ENCODE peak calls at places on chromosomes 1 and 21, in ten cellular contexts. R, Y, B, T, Q, D, X, P, C and O are unnamed samples.

GRCh38 chr1:10624256-10625050 is 149.7 kb downstream of the PEX14 start:
- DNase-seq in Y (no peak), T (no peak), R (no peak), Q (no peak), X (no peak), B (no peak), D (no peak), C (no peak), P (no peak), O (no peak)

GRCh38 chr1:174836543-174836942 is 163.2 kb upstream of the CACYBP start:
- DNase-seq in D (no peak), T (no peak), C (no peak), P (no peak), R (no peak), B (no peak), Q (no peak), Y (no peak), X (no peak), O (no peak)

GRCh38 chr1:33849206-33849605 is 14.7 kb upstream of the HMGB4 start:
- DNase-seq in P (no peak), Q (no peak), R (no peak), C (no peak), D (no peak), B (no peak), Y (no peak), T (no peak), X (no peak), O (no peak)

GRCh38 chr1:63817152-63817667 is 43.4 kb downstream of the ROR1 start:
- DNase-seq in D (no peak), T (no peak), Q (no peak), P (no peak), B (no peak), R (peak), X (no peak), C (no peak), Y (no peak), O (no peak)

GRCh38 chr1:29638281-29638680 is 402.0 kb downstream of the PTPRU start:
- DNase-seq in C (peak), Y (no peak), T (no peak), Q (no peak), X (no peak), B (no peak), P (no peak), R (no peak), D (no peak), O (no peak)

GRCh38 chr1:24321150-24321549 is 2.0 kb downstream of the GRHL3 start:
- DNase-seq in R (no peak), X (no peak), D (no peak), T (no peak), Y (no peak), P (no peak), B (no peak), C (no peak), Q (no peak), O (no peak)

GRCh38 chr1:53066941-53067738 is 5.1 kb downstream of the PODN start:
- DNase-seq in Q (no peak), Y (no peak), D (no peak), P (no peak), R (no peak), T (no peak), X (no peak), B (no peak), C (no peak), O (no peak)

GRCh38 chr1:209370616-209371015 is 212.9 kb upstream of the CAMK1G start:
- DNase-seq in P (no peak), D (no peak), Y (no peak), T (no peak), X (no peak), B (no peak), Q (no peak), C (no peak), R (no peak), O (no peak)

GRCh38 chr1:54996359-54996868 is 2.3 kb upstream of the BSND start:
- DNase-seq in X (peak), T (no peak), P (peak), Y (peak), D (peak), Q (peak), R (peak), B (peak), C (peak), O (peak)

GRCh38 chr1:67532452-67533216 is 102.4 kb upstream of the SERBP1 start:
- DNase-seq in Q (peak), B (peak), Y (peak), R (peak), P (peak), C (peak), X (peak), D (peak), T (no peak), O (no peak)

GRCh38 chr1:234164098-234164709 is 209.1 kb upstream of the COA6 start:
- DNase-seq in T (no peak), X (no peak), C (no peak), P (no peak), R (no peak), B (no peak), Y (no peak), D (no peak), Q (no peak), O (no peak)

GRCh38 chr1:116708255-116708900 is 40.8 kb upstream of the IGSF3 start:
- DNase-seq in B (no peak), Y (no peak), D (no peak), C (no peak), Q (no peak), X (no peak), T (no peak), P (no peak), R (peak), O (no peak)

GRCh38 chr1:171661076-171661650 is 8.7 kb upstream of the MYOC start:
- DNase-seq in R (no peak), X (no peak), T (no peak), Y (no peak), B (no peak), P (no peak), C (no peak), Q (no peak), D (no peak), O (no peak)

GRCh38 chr1:58765016-58765415 is 18.8 kb downstream of the JUN start:
- DNase-seq in R (no peak), Y (no peak), D (no peak), C (no peak), X (no peak), P (no peak), B (no peak), T (no peak), Q (no peak), O (no peak)

GRCh38 chr1:22139817-22140216 is 3.1 kb downstream of the WNT4 start:
- DNase-seq in B (no peak), T (no peak), R (peak), X (no peak), Q (no peak), Y (no peak), C (no peak), D (no peak), P (no peak), O (no peak)

GRCh38 chr1:14238472-14239059 is 359.9 kb upstream of the KAZN start:
- DNase-seq in Q (no peak), R (peak), C (no peak), B (no peak), P (peak), T (no peak), Y (no peak), D (no peak), X (no peak), O (no peak)

GRCh38 chr1:192367436-192367835 is 50.6 kb downstream of the RGS21 start:
- DNase-seq in D (no peak), X (no peak), C (no peak), R (no peak), T (no peak), Y (no peak), Q (no peak), B (no peak), P (no peak), O (no peak)

GRCh38 chr1:26848947-26849774 is 13.8 kb upstream of the SFN start:
- DNase-seq in B (peak), C (no peak), P (no peak), X (no peak), R (no peak), Y (no peak), D (no peak), Q (no peak), T (no peak), O (no peak)

GRCh38 chr1:85061711-85062424 is 13.6 kb upstream of the MCOLN3 start:
- DNase-seq in P (peak), X (peak), D (peak), R (no peak), B (peak), T (peak), Q (peak), C (peak), Y (no peak), O (peak)

GRCh38 chr21:36456714-36457399 is 23.1 kb downstream of the CLDN14 start:
- DNase-seq in Y (no peak), Q (no peak), B (no peak), X (no peak), P (no peak), D (no peak), R (peak), C (no peak), T (no peak), O (no peak)

GRCh38 chr1:183830389-183830788 is 25.5 kb downstream of the RGL1 start:
- DNase-seq in R (no peak), T (no peak), Q (no peak), Y (no peak), B (no peak), D (no peak), X (no peak), C (no peak), P (no peak), O (no peak)

GRCh38 chr1:16172964-16173446 is 17.1 kb upstream of the EPHA2 start:
- DNase-seq in Q (no peak), C (no peak), Y (peak), X (no peak), P (no peak), D (no peak), B (no peak), T (no peak), R (no peak), O (no peak)

GRCh38 chr1:187051618-187052232 is 223.0 kb downstream of the PLA2G4A start:
- DNase-seq in X (peak), D (no peak), T (no peak), Q (peak), C (peak), R (peak), P (no peak), B (peak), Y (peak), O (peak)

GRCh38 chr1:154443274-154444013 is 38.3 kb downstream of the IL6R start:
- DNase-seq in T (no peak), P (peak), X (no peak), Q (no peak), Y (no peak), D (no peak), B (no peak), C (no peak), R (no peak), O (no peak)

GRCh38 chr1:165161130-165161529 is 195.4 kb downstream of the LMX1A start:
- DNase-seq in Y (no peak), C (no peak), T (no peak), D (no peak), X (no peak), R (no peak), P (no peak), B (no peak), Q (no peak), O (no peak)

GRCh38 chr1:40185951-40186864 is 25.0 kb downstream of the RLF start:
- DNase-seq in D (no peak), Q (peak), Y (no peak), X (no peak), P (no peak), C (peak), R (no peak), B (no peak), T (no peak), O (no peak)

GRCh38 chr1:93576346-93576745 is 105.3 kb downstream of the BCAR3 start:
- DNase-seq in X (no peak), T (no peak), B (no peak), Q (no peak), D (no peak), C (no peak), R (no peak), P (peak), Y (no peak), O (peak)

GRCh38 chr1:108190686-108191416 is 9.3 kb downstream of the SLC25A24 start:
- DNase-seq in R (no peak), D (no peak), P (no peak), X (no peak), Q (no peak), T (no peak), Y (no peak), B (no peak), C (no peak), O (no peak)

GRCh38 chr1:218942421-218942820 is 231.3 kb upstream of the LYPLAL1 start:
- DNase-seq in Y (no peak), X (peak), R (no peak), T (no peak), C (no peak), Q (no peak), P (peak), B (no peak), D (no peak), O (no peak)

GRCh38 chr1:201718346-201719202 is 110.4 kb upstream of the IPO9 start:
- DNase-seq in Y (no peak), C (no peak), B (no peak), P (no peak), Q (no peak), T (no peak), D (no peak), R (no peak), X (no peak), O (no peak)

GRCh38 chr1:234260578-234260977 is 112.7 kb upstream of the COA6 start:
- DNase-seq in D (no peak), Q (no peak), P (no peak), X (no peak), Y (no peak), C (peak), B (no peak), T (no peak), R (no peak), O (no peak)

GRCh38 chr1:203638076-203638475 is 11.4 kb downstream of the ATP2B4 start:
- DNase-seq in C (no peak), R (no peak), B (no peak), D (no peak), Q (no peak), T (no peak), Y (no peak), P (no peak), X (no peak), O (no peak)

GRCh38 chr1:28246427-28246832 is 10.5 kb downstream of the ATP5IF1 start:
- DNase-seq in T (no peak), C (peak), B (no peak), P (no peak), D (no peak), X (no peak), Q (peak), R (no peak), Y (peak), O (no peak)

GRCh38 chr1:8821084-8821483 is 3.6 kb upstream of the RERE start:
- DNase-seq in P (no peak), Q (no peak), Y (no peak), R (no peak), D (no peak), X (no peak), B (no peak), C (no peak), T (no peak), O (no peak)

GRCh38 chr1:160148121-160148520 is 3.3 kb upstream of the ATP1A4 start:
- DNase-seq in B (no peak), C (no peak), P (no peak), T (no peak), Y (no peak), D (no peak), Q (no peak), R (no peak), X (no peak), O (no peak)

GRCh38 chr21:18705971-18706370 is 302.4 kb upstream of the TMPRSS15 start:
- DNase-seq in X (no peak), C (no peak), B (no peak), R (no peak), Q (no peak), Y (no peak), T (no peak), D (no peak), P (no peak), O (no peak)

GRCh38 chr1:11700655-11701467 is 9.4 kb downstream of the DRAXIN start:
- DNase-seq in P (no peak), B (no peak), C (no peak), R (no peak), D (no peak), Q (no peak), X (no peak), Y (no peak), T (no peak), O (no peak)

GRCh38 chr1:183884512-183884911 is 79.6 kb downstream of the RGL1 start:
- DNase-seq in B (no peak), Y (no peak), C (no peak), X (no peak), Q (no peak), R (no peak), T (no peak), D (no peak), P (no peak), O (no peak)

GRCh38 chr1:33971018-33971710 is 107.3 kb downstream of the HMGB4 start:
- DNase-seq in B (no peak), P (peak), R (no peak), Y (no peak), X (no peak), T (no peak), D (no peak), C (no peak), Q (no peak), O (no peak)

GRCh38 chr1:157115429-157115838 is 15.8 kb upstream of the ETV3L start:
- DNase-seq in R (no peak), T (no peak), Q (no peak), C (no peak), P (no peak), X (no peak), Y (no peak), D (no peak), B (no peak), O (no peak)